ENCODE peak calls at places on chromosomes 4 and X, in five cellular contexts. B is IMR-90, U is K562, O is SK-N-SH, X is GM12878. R is an unnamed sample.

GRCh38 chr4:34633216-34633615 is 1611.1 kb downstream of the ARAP2 start:
- DNase-seq in O (no peak), X (no peak), U (no peak), B (no peak), R (no peak)

GRCh38 chr4:138749303-138749702 is 266.3 kb upstream of the NOCT start:
- DNase-seq in B (peak; percentile 90), O (no peak), U (no peak), X (no peak), R (no peak)

GRCh38 chrX:85109235-85109634 is 105.6 kb downstream of the APOOL start:
- DNase-seq in B (no peak), U (peak; percentile 59), X (no peak), O (peak; percentile 48), R (peak; percentile 7)

GRCh38 chr4:7268941-7269340 is 76.6 kb downstream of the SORCS2 start:
- DNase-seq in X (no peak), O (no peak), B (no peak), U (no peak), R (no peak)

GRCh38 chrX:150454083-150454482 is 91.0 kb downstream of the MAMLD1 start:
- DNase-seq in U (no peak), X (no peak), O (no peak), B (no peak), R (no peak)

GRCh38 chr4:158446106-158446505 is 75.6 kb upstream of the RXFP1 start:
- DNase-seq in X (no peak), B (peak; percentile 79), U (no peak), O (no peak), R (peak; percentile 44)

GRCh38 chr4:186726440-186727148 is 2.9 kb upstream of the FAT1 start:
- DNase-seq in B (peak; percentile 80), X (no peak), O (peak; percentile 75), U (peak; percentile 85), R (peak; percentile 53)

GRCh38 chrX:72006461-72006860 is 95.8 kb downstream of the NHSL2 start:
- DNase-seq in O (no peak), B (no peak), U (no peak), X (no peak), R (no peak)

GRCh38 chr4:146245246-146245645 is 30.9 kb downstream of the REELD1 start:
- DNase-seq in O (no peak), X (no peak), B (peak; percentile 16), U (no peak), R (no peak)

GRCh38 chr4:88765729-88766128 is 68.1 kb upstream of the NAP1L5 start:
- DNase-seq in B (peak; percentile 84), X (no peak), O (no peak), U (no peak), R (peak; percentile 23)

GRCh38 chrX:54048413-54048812 is 4.1 kb upstream of the PHF8 start:
- DNase-seq in B (no peak), X (no peak), O (no peak), U (no peak), R (no peak)

GRCh38 chr4:84529169-84529751 is 30.2 kb upstream of the NKX6-1 start:
- DNase-seq in B (peak; percentile 11), O (peak; percentile 11), U (peak; percentile 30), X (no peak), R (peak; percentile 12)

GRCh38 chr4:152919826-152920225 is 16.3 kb upstream of the FHDC1 start:
- DNase-seq in X (no peak), O (no peak), B (no peak), U (no peak), R (no peak)

GRCh38 chr4:148214529-148215166 is 227.6 kb downstream of the NR3C2 start:
- DNase-seq in U (no peak), X (no peak), B (peak; percentile 5), O (no peak), R (no peak)

GRCh38 chrX:13048265-13048664 is 3.8 kb upstream of the FAM9C start:
- DNase-seq in X (no peak), B (peak; percentile 65), O (no peak), U (no peak), R (no peak)

GRCh38 chr4:109378511-109378910 is 55.1 kb upstream of the SEC24B start:
- DNase-seq in X (no peak), B (no peak), O (no peak), U (no peak), R (no peak)
- TF ChIP-seq RCOR1 in X (no peak), B (no peak), O (no peak), U (no peak), R (no peak)

GRCh38 chrX:16762579-16762978 is 23.7 kb upstream of the TXLNG start:
- DNase-seq in O (no peak), B (no peak), X (no peak), U (no peak), R (no peak)
- H3K9me3 ChIP-seq in O (no peaks in the 10 kb centered on the region), B (no peaks in the 10 kb centered on the region), X (no peaks in the 10 kb centered on the region), U (no peaks in the 10 kb centered on the region), R (no peaks in the 10 kb centered on the region)

GRCh38 chrX:154096140-154097002 is 1.1 kb downstream of the MECP2 start:
- DNase-seq in X (no peak), O (no peak), U (peak; percentile 38), B (peak; percentile 43), R (peak; percentile 7)
- TF ChIP-seq RCOR1 in X (no peak), O (no peak), U (no peak), B (no peak), R (no peak)

GRCh38 chrX:2451456-2452316 is 49.1 kb downstream of the DHRSX start:
- DNase-seq in O (no peak), U (peak; percentile 25), X (no peak), B (peak; percentile 62), R (peak; percentile 90)

GRCh38 chrX:2452317-2452784 is 48.4 kb downstream of the DHRSX start:
- DNase-seq in O (no peak), B (no peak), U (peak; percentile 27), X (no peak), R (no peak)

GRCh38 chrX:2449135-2449886 is 51.5 kb downstream of the DHRSX start:
- DNase-seq in B (no peak), U (no peak), O (no peak), X (no peak), R (no peak)

GRCh38 chrX:2452799-2453198 is 48.0 kb downstream of the DHRSX start:
- DNase-seq in B (no peak), U (no peak), X (no peak), O (no peak), R (no peak)

GRCh38 chrX:2450681-2451080 is 50.1 kb downstream of the DHRSX start:
- DNase-seq in X (no peak), U (no peak), O (no peak), B (no peak), R (no peak)
- H3K9me3 ChIP-seq in X (peaks cover 3% of the 10 kb centered on the region), U (no peaks in the 10 kb centered on the region), O (no peaks in the 10 kb centered on the region), B (no peaks in the 10 kb centered on the region), R (no peaks in the 10 kb centered on the region)

GRCh38 chrX:124018031-124018430 is 56.5 kb downstream of the STAG2 start:
- DNase-seq in B (peak; percentile 5), O (no peak), U (no peak), X (no peak), R (no peak)

GRCh38 chrX:124028177-124028576 is 66.7 kb downstream of the STAG2 start:
- DNase-seq in B (peak; percentile 71), X (no peak), O (no peak), U (no peak), R (no peak)

GRCh38 chrX:124026529-124026928 is 65.0 kb downstream of the STAG2 start:
- DNase-seq in X (no peak), B (no peak), O (no peak), U (no peak), R (no peak)

GRCh38 chrX:124023838-124024238 is 62.3 kb downstream of the STAG2 start:
- DNase-seq in B (peak; percentile 41), X (no peak), O (no peak), U (no peak), R (no peak)
- TF ChIP-seq RCOR1 in B (no peak), X (no peak), O (no peak), U (no peak), R (no peak)

DNA sequence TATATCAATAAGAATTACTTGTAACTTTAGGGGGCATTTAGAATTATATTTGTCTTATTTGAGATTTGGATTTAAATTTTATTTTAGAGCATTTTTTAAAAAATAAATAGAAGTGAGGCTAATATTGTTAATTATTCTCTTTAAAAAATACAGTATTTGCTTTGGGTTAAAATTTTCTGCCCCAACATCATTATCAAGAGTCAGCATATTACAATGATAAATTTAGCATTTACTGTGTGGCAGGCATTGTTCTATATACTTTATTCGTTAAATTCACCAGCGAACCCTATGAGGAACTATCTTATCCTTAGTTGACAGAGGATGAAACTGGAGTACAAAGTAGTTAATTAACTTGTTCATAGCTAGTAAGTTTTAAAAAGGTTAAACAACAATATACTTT is 34.0 kb downstream of the UBE2K start:
- DNase-seq in U (no peak), O (no peak), X (no peak), B (no peak), R (no peak)
- H3K9me3 ChIP-seq in U (no peaks in the 10 kb centered on the region), O (no peaks in the 10 kb centered on the region), X (no peaks in the 10 kb centered on the region), B (no peaks in the 10 kb centered on the region), R (no peaks in the 10 kb centered on the region)

GRCh38 chrX:109902665-109903064 is 100.2 kb upstream of the TMEM164 start:
- DNase-seq in O (no peak), X (no peak), U (no peak), B (peak; percentile 61), R (peak; percentile 47)
- TF ChIP-seq RCOR1 in O (no peak), X (no peak), U (no peak), B (no peak), R (no peak)

GRCh38 chr4:10079256-10079655 is 37.3 kb downstream of the WDR1 start:
- DNase-seq in U (peak; percentile 6), B (no peak), X (no peak), O (no peak), R (no peak)
- H3K9me3 ChIP-seq in U (no peaks in the 10 kb centered on the region), B (no peaks in the 10 kb centered on the region), X (no peaks in the 10 kb centered on the region), O (no peaks in the 10 kb centered on the region), R (no peaks in the 10 kb centered on the region)